ENCODE peak calls at places on chromosomes 4 and X, in nine cellular contexts. Z is adrenal gland; I is posterior cingulate gyrus; R is lower leg skin; N is DMS79 treated with DMSO at 0.1 percent for 48 hours; J is erythroblast; X is GM13976; P is stimulated activated CD4-positive, alpha-beta T cell treated with anti-CD3 and anti-CD28 coated beads, Interleukin-1b, Interleukin-23, amount 100 ng/mL, for 24 hours; B is Calu3. D is an unnamed sample.

GRCh38 chrX:13598877-13599276 is 29.5 kb downstream of the EGFL6 start:
- DNase-seq in B (peak), P (no peak), Z (no peak), R (no peak), I (no peak), N (no peak), X (no peak), J (peak), D (no peak)

GRCh38 chr4:15479089-15479912 is 9.6 kb downstream of the CC2D2A start:
- DNase-seq in R (no peak), P (no peak), N (peak), X (peak), J (peak), B (peak), I (peak), Z (peak), D (no peak)

GRCh38 chr4:157838366-157838765 is 334.5 kb downstream of the GASK1B start:
- DNase-seq in B (no peak), P (no peak), R (no peak), Z (no peak), N (no peak), X (no peak), J (no peak), I (no peak), D (no peak)

GRCh38 chr4:40525811-40526598 is 103.7 kb downstream of the RBM47 start:
- DNase-seq in B (no peak), R (no peak), Z (peak), N (no peak), X (no peak), P (no peak), J (peak), I (no peak), D (peak)

GRCh38 chr4:726235-726787 is 20.7 kb downstream of the PCGF3 start:
- DNase-seq in I (no peak), B (no peak), N (no peak), Z (peak), P (no peak), J (no peak), X (no peak), R (no peak), D (no peak)

GRCh38 chr4:27248829-27249228 is 388.2 kb downstream of the STIM2 start:
- DNase-seq in N (no peak), Z (no peak), P (no peak), J (no peak), B (no peak), X (no peak), I (no peak), R (no peak), D (no peak)

GRCh38 chrX:154350429-154351182 is 23.8 kb downstream of the FLNA start:
- DNase-seq in J (no peak), P (no peak), N (no peak), B (no peak), X (no peak), R (no peak), I (no peak), Z (no peak), D (no peak)

GRCh38 chr4:183658362-183659028 is 490 bp downstream of the RWDD4 start:
- DNase-seq in P (peak), I (no peak), B (no peak), J (peak), X (peak), R (no peak), N (peak), Z (no peak), D (no peak)

GRCh38 chr4:154189346-154189745 is 302.3 kb downstream of the DCHS2 start:
- DNase-seq in J (no peak), I (no peak), Z (no peak), P (no peak), N (no peak), R (no peak), X (no peak), B (no peak), D (no peak)

GRCh38 chr4:5082381-5082780 is 31.1 kb downstream of the STK32B start:
- DNase-seq in Z (no peak), P (no peak), X (no peak), R (no peak), J (no peak), B (no peak), N (no peak), I (no peak), D (no peak)

GRCh38 chr4:38837849-38838248 is 18.8 kb downstream of the TLR6 start:
- DNase-seq in N (no peak), B (no peak), I (no peak), J (no peak), R (no peak), Z (no peak), X (no peak), P (no peak), D (no peak)

GRCh38 chr4:1247811-1248261 is 1.1 kb downstream of the CTBP1 start:
- DNase-seq in P (no peak), N (no peak), I (no peak), B (no peak), R (peak), Z (no peak), J (peak), X (no peak), D (no peak)

GRCh38 chr4:184294734-184295133 is 77.1 kb upstream of the ENPP6 start:
- DNase-seq in B (no peak), Z (no peak), N (no peak), I (no peak), J (no peak), X (no peak), R (no peak), P (no peak), D (no peak)

D was measured in gastrocnemius medialis.